ENCODE peak calls at places on chromosomes 1 and 21, in seven cellular contexts. One of them, this sample, is unnamed.

GRCh38 chr1:204950353-204951001 is 79.8 kb downstream of the NFASC start:
- DNase-seq in GM12891: no peak
- DNase-seq in breast epithelium: no peak
- DNase-seq in HCT116: no peak
- DNase-seq in H1: no peak
- DNase-seq in HL-60: no peak
- DNase-seq in sigmoid colon: no peak
- DNase-seq in this sample: no peak

GRCh38 chr1:192171123-192171522 is 12.9 kb downstream of the RGS18 start:
- DNase-seq in GM12891: no peak
- DNase-seq in breast epithelium: no peak
- DNase-seq in HCT116: no peak
- DNase-seq in H1: no peak
- DNase-seq in HL-60: no peak
- DNase-seq in sigmoid colon: no peak
- DNase-seq in this sample: no peak

GRCh38 chr1:29690156-29690555 is 453.8 kb downstream of the PTPRU start:
- DNase-seq in GM12891: no peak
- DNase-seq in breast epithelium: no peak
- DNase-seq in HCT116: no peak
- DNase-seq in H1: no peak
- DNase-seq in HL-60: no peak
- DNase-seq in sigmoid colon: peak; percentile 19
- DNase-seq in this sample: no peak

GRCh38 chr1:58869638-58870297 is 85.9 kb upstream of the JUN start:
- DNase-seq in GM12891: no peak
- DNase-seq in breast epithelium: no peak
- DNase-seq in HCT116: no peak
- DNase-seq in H1: no peak
- DNase-seq in HL-60: no peak
- DNase-seq in sigmoid colon: no peak
- DNase-seq in this sample: no peak

GRCh38 chr1:240612811-240613210 is 856 bp upstream of the GREM2 start:
- DNase-seq in GM12891: no peak
- DNase-seq in breast epithelium: no peak
- DNase-seq in HCT116: no peak
- DNase-seq in H1: no peak
- DNase-seq in HL-60: no peak
- DNase-seq in sigmoid colon: no peak
- DNase-seq in this sample: no peak

GRCh38 chr21:45064618-45065399 is 9.6 kb upstream of the ADARB1 start:
- DNase-seq in GM12891: no peak
- DNase-seq in breast epithelium: peak; percentile 40
- DNase-seq in HCT116: no peak
- DNase-seq in H1: no peak
- DNase-seq in HL-60: no peak
- DNase-seq in sigmoid colon: peak; percentile 33
- DNase-seq in this sample: no peak

GRCh38 chr1:151443846-151444790 is 15.2 kb downstream of the POGZ start:
- DNase-seq in GM12891: no peak
- DNase-seq in breast epithelium: no peak
- DNase-seq in HCT116: peak; percentile 76
- DNase-seq in H1: peak; percentile 55
- DNase-seq in HL-60: peak; percentile 74
- DNase-seq in sigmoid colon: no peak
- DNase-seq in this sample: peak; percentile 64

GRCh38 chr1:63940440-63940839 is 166.6 kb downstream of the ROR1 start:
- DNase-seq in GM12891: no peak
- DNase-seq in breast epithelium: no peak
- DNase-seq in HCT116: no peak
- DNase-seq in H1: no peak
- DNase-seq in HL-60: no peak
- DNase-seq in sigmoid colon: no peak
- DNase-seq in this sample: no peak

GRCh38 chr1:169892819-169893644 is 664 bp downstream of the SCYL3 start:
- DNase-seq in GM12891: no peak
- DNase-seq in breast epithelium: no peak
- DNase-seq in HCT116: no peak
- DNase-seq in H1: no peak
- DNase-seq in HL-60: peak; percentile 9
- DNase-seq in sigmoid colon: peak; percentile 78
- DNase-seq in this sample: no peak

GRCh38 chr1:87787551-87787950 is 458.9 kb downstream of the LMO4 start:
- DNase-seq in GM12891: no peak
- DNase-seq in breast epithelium: no peak
- DNase-seq in HCT116: no peak
- DNase-seq in H1: no peak
- DNase-seq in HL-60: no peak
- DNase-seq in sigmoid colon: no peak
- DNase-seq in this sample: no peak

GRCh38 chr1:109527098-109527811 is 12.4 kb upstream of the GPR61 start:
- DNase-seq in GM12891: no peak
- DNase-seq in breast epithelium: no peak
- DNase-seq in HCT116: no peak
- DNase-seq in H1: no peak
- DNase-seq in HL-60: no peak
- DNase-seq in sigmoid colon: no peak
- DNase-seq in this sample: no peak

GRCh38 chr21:42021751-42022430 is 11.7 kb upstream of the ZBTB21 start:
- DNase-seq in GM12891: no peak
- DNase-seq in breast epithelium: no peak
- DNase-seq in HCT116: no peak
- DNase-seq in H1: peak; percentile 66
- DNase-seq in HL-60: no peak
- DNase-seq in sigmoid colon: peak; percentile 44
- DNase-seq in this sample: no peak

GRCh38 chr1:19582318-19582717 is 61.8 kb upstream of the NBL1 start:
- DNase-seq in GM12891: peak; percentile 39
- DNase-seq in breast epithelium: peak; percentile 69
- DNase-seq in HCT116: peak; percentile 60
- DNase-seq in H1: peak; percentile 94
- DNase-seq in HL-60: peak; percentile 66
- DNase-seq in sigmoid colon: no peak
- DNase-seq in this sample: peak; percentile 87

GRCh38 chr1:59672851-59673574 is 141.7 kb upstream of the HOOK1 start:
- DNase-seq in GM12891: no peak
- DNase-seq in breast epithelium: no peak
- DNase-seq in HCT116: peak; percentile 56
- DNase-seq in H1: no peak
- DNase-seq in HL-60: no peak
- DNase-seq in sigmoid colon: no peak
- DNase-seq in this sample: no peak

GRCh38 chr1:71743862-71744261 is 538.5 kb downstream of the NEGR1 start:
- DNase-seq in GM12891: no peak
- DNase-seq in breast epithelium: no peak
- DNase-seq in HCT116: no peak
- DNase-seq in H1: no peak
- DNase-seq in HL-60: no peak
- DNase-seq in sigmoid colon: no peak
- DNase-seq in this sample: no peak
- TF ChIP-seq POLR2AphosphoS5 in GM12891: no peak
- TF ChIP-seq POLR2AphosphoS5 in breast epithelium: no peak
- TF ChIP-seq POLR2AphosphoS5 in HCT116: no peak
- TF ChIP-seq POLR2AphosphoS5 in H1: no peak
- TF ChIP-seq POLR2AphosphoS5 in HL-60: no peak
- TF ChIP-seq POLR2AphosphoS5 in sigmoid colon: no peak
- TF ChIP-seq POLR2AphosphoS5 in this sample: no peak

GRCh38 chr21:39103689-39104088 is 79.6 kb downstream of the PSMG1 start:
- DNase-seq in GM12891: no peak
- DNase-seq in breast epithelium: no peak
- DNase-seq in HCT116: no peak
- DNase-seq in H1: no peak
- DNase-seq in HL-60: no peak
- DNase-seq in sigmoid colon: peak; percentile 67
- DNase-seq in this sample: no peak
- TF ChIP-seq POLR2AphosphoS5 in GM12891: no peak
- TF ChIP-seq POLR2AphosphoS5 in breast epithelium: no peak
- TF ChIP-seq POLR2AphosphoS5 in HCT116: no peak
- TF ChIP-seq POLR2AphosphoS5 in H1: no peak
- TF ChIP-seq POLR2AphosphoS5 in HL-60: no peak
- TF ChIP-seq POLR2AphosphoS5 in sigmoid colon: no peak
- TF ChIP-seq POLR2AphosphoS5 in this sample: no peak

GRCh38 chr1:30928171-30928570 is 19.6 kb upstream of the SDC3 start:
- DNase-seq in GM12891: no peak
- DNase-seq in breast epithelium: no peak
- DNase-seq in HCT116: no peak
- DNase-seq in H1: no peak
- DNase-seq in HL-60: no peak
- DNase-seq in sigmoid colon: no peak
- DNase-seq in this sample: no peak

GRCh38 chr1:30929135-30929889 is 20.8 kb upstream of the SDC3 start:
- DNase-seq in GM12891: no peak
- DNase-seq in breast epithelium: no peak
- DNase-seq in HCT116: no peak
- DNase-seq in H1: peak; percentile 86
- DNase-seq in HL-60: peak; percentile 65
- DNase-seq in sigmoid colon: no peak
- DNase-seq in this sample: peak; percentile 42

GRCh38 chr1:30929944-30930525 is 21.5 kb upstream of the SDC3 start:
- DNase-seq in GM12891: no peak
- DNase-seq in breast epithelium: no peak
- DNase-seq in HCT116: no peak
- DNase-seq in H1: no peak
- DNase-seq in HL-60: no peak
- DNase-seq in sigmoid colon: no peak
- DNase-seq in this sample: no peak

GRCh38 chr1:30928789-30929134 is 20.2 kb upstream of the SDC3 start:
- DNase-seq in GM12891: no peak
- DNase-seq in breast epithelium: no peak
- DNase-seq in HCT116: no peak
- DNase-seq in H1: no peak
- DNase-seq in HL-60: no peak
- DNase-seq in sigmoid colon: no peak
- DNase-seq in this sample: no peak

GRCh38 chr1:30930631-30931173 is 22.1 kb upstream of the SDC3 start:
- DNase-seq in GM12891: no peak
- DNase-seq in breast epithelium: no peak
- DNase-seq in HCT116: no peak
- DNase-seq in H1: no peak
- DNase-seq in HL-60: no peak
- DNase-seq in sigmoid colon: no peak
- DNase-seq in this sample: no peak
- TF ChIP-seq POLR2AphosphoS5 in GM12891: peak; percentile 77
- TF ChIP-seq POLR2AphosphoS5 in breast epithelium: no peak
- TF ChIP-seq POLR2AphosphoS5 in HCT116: peak; percentile 14
- TF ChIP-seq POLR2AphosphoS5 in H1: peak; percentile 41
- TF ChIP-seq POLR2AphosphoS5 in HL-60: no peak
- TF ChIP-seq POLR2AphosphoS5 in sigmoid colon: no peak
- TF ChIP-seq POLR2AphosphoS5 in this sample: no peak

GRCh38 chr1:17405898-17406759 is 33.3 kb downstream of the RCC2 start:
- DNase-seq in GM12891: peak; percentile 78
- DNase-seq in breast epithelium: peak; percentile 78
- DNase-seq in HCT116: peak; percentile 22
- DNase-seq in H1: peak; percentile 89
- DNase-seq in HL-60: peak; percentile 69
- DNase-seq in sigmoid colon: no peak
- DNase-seq in this sample: peak; percentile 63
- TF ChIP-seq POLR2AphosphoS5 in GM12891: peak; percentile 62
- TF ChIP-seq POLR2AphosphoS5 in breast epithelium: no peak
- TF ChIP-seq POLR2AphosphoS5 in HCT116: peak; percentile 51
- TF ChIP-seq POLR2AphosphoS5 in H1: peak; percentile 82
- TF ChIP-seq POLR2AphosphoS5 in HL-60: peak; percentile 81
- TF ChIP-seq POLR2AphosphoS5 in sigmoid colon: no peak
- TF ChIP-seq POLR2AphosphoS5 in this sample: no peak